ENCODE peak calls at places on chromosomes 11 and 22, in ten cellular contexts. T is Jurkat, Clone E6-1; O is cardiac fibroblast; S is lower lobe of right lung; B is heart right ventricle; I is MM.1S; G is aorta; N is BE2C; M is Caco-2; J is choroid plexus epithelial cell. L is an unnamed sample.

GRCh38 chr11:65204646-65205601 is 23.2 kb downstream of the CAPN1 start:
- DNase-seq in T (no peak), O (peak; percentile 50), M (no peak), G (no peak), I (no peak), J (peak; percentile 52), S (no peak), B (no peak), N (peak; percentile 63), L (peak; percentile 32)

GRCh38 chr11:62959077-62959980 is 25.4 kb downstream of the SLC22A6 start:
- DNase-seq in J (no peak), T (no peak), S (no peak), O (no peak), I (no peak), M (no peak), N (no peak), G (no peak), B (no peak), L (no peak)

GRCh38 chr11:128389461-128389976 is 197.8 kb downstream of the ETS1 start:
- DNase-seq in J (no peak), N (no peak), B (no peak), M (no peak), S (no peak), G (no peak), O (no peak), I (no peak), T (no peak), L (no peak)

GRCh38 chr11:59761985-59762384 is 6.8 kb downstream of the STX3 start:
- DNase-seq in B (no peak), J (no peak), M (no peak), G (no peak), O (no peak), T (no peak), I (no peak), N (no peak), S (no peak), L (no peak)

GRCh38 chr11:33667819-33668467 is 32.7 kb downstream of the C11orf91 start:
- DNase-seq in B (no peak), T (no peak), S (no peak), M (no peak), G (no peak), N (no peak), O (no peak), J (no peak), I (no peak), L (peak; percentile 86)

GRCh38 chr22:30452861-30453260 is 19.0 kb downstream of the SEC14L3 start:
- DNase-seq in N (no peak), B (no peak), G (no peak), T (no peak), M (no peak), J (no peak), I (no peak), O (no peak), S (no peak), L (no peak)

GRCh38 chr11:124285610-124286344 is 28.0 kb downstream of the OR8D1 start:
- DNase-seq in I (no peak), B (no peak), O (peak; percentile 75), J (peak; percentile 85), N (no peak), T (peak; percentile 10), G (no peak), S (no peak), M (no peak), L (peak; percentile 37)

GRCh38 chr11:16809901-16810668 is 71.6 kb downstream of the C11orf58 start:
- DNase-seq in G (peak; percentile 81), I (no peak), M (no peak), B (peak; percentile 79), O (peak; percentile 90), N (no peak), T (no peak), J (peak; percentile 42), S (no peak), L (peak; percentile 90)

GRCh38 chr11:7576671-7577225 is 62.9 kb downstream of the PPFIBP2 start:
- DNase-seq in O (peak; percentile 69), S (no peak), N (peak; percentile 18), G (no peak), M (no peak), T (no peak), B (peak; percentile 67), I (no peak), J (peak; percentile 39), L (no peak)

GRCh38 chr11:7575841-7576451 is 62.1 kb downstream of the PPFIBP2 start:
- DNase-seq in M (peak; percentile 79), J (no peak), O (peak; percentile 44), G (no peak), N (no peak), S (no peak), T (peak; percentile 84), B (no peak), I (peak; percentile 35), L (peak; percentile 61)

GRCh38 chr11:7577883-7578242 is 64.1 kb downstream of the PPFIBP2 start:
- DNase-seq in G (no peak), M (no peak), J (peak; percentile 73), T (peak; percentile 82), I (peak; percentile 76), S (no peak), N (peak; percentile 12), O (peak; percentile 78), B (no peak), L (peak; percentile 53)

GRCh38 chr11:7578276-7578955 is 64.6 kb downstream of the PPFIBP2 start:
- DNase-seq in T (no peak), S (no peak), I (no peak), N (no peak), M (no peak), G (no peak), J (no peak), O (no peak), B (no peak), L (no peak)

GRCh38 chr11:7577226-7577882 is 63.6 kb downstream of the PPFIBP2 start:
- DNase-seq in T (no peak), B (peak; percentile 63), I (no peak), M (no peak), N (peak; percentile 16), S (no peak), G (no peak), J (peak; percentile 37), O (peak; percentile 72), L (no peak)
- H3K4me3 ChIP-seq in T (peak overlapping the region; percentile 30), B (peak overlapping the region; percentile 32), I (peak overlapping the region; percentile 33), M (no peak overlapping the region), N (peak overlapping the region; percentile 56), S (peak overlapping the region; percentile 36), G (peak overlapping the region; percentile 49), J (peak overlapping the region; percentile 46), O (peak overlapping the region; percentile 29), L (no peak overlapping the region)

GRCh38 chr11:60838132-60838531 is 3.8 kb upstream of the CCDC86 start:
- DNase-seq in O (peak; percentile 43), S (no peak), I (peak; percentile 84), B (no peak), J (peak; percentile 40), G (no peak), N (no peak), T (no peak), M (no peak), L (no peak)

GRCh38 chr11:60834742-60835141 is 7.2 kb upstream of the CCDC86 start:
- DNase-seq in N (no peak), T (no peak), O (no peak), M (no peak), I (no peak), J (no peak), G (no peak), S (no peak), B (no peak), L (no peak)

GRCh38 chr11:60836866-60837510 is 4.9 kb upstream of the CCDC86 start:
- DNase-seq in M (no peak), S (no peak), T (no peak), N (no peak), I (no peak), O (no peak), G (no peak), J (no peak), B (no peak), L (no peak)

GRCh38 chr11:60831501-60832079 is 10.3 kb upstream of the CCDC86 start:
- DNase-seq in B (no peak), S (no peak), N (no peak), T (no peak), J (no peak), M (no peak), G (no peak), I (no peak), O (peak; percentile 53), L (peak; percentile 74)

DNA sequence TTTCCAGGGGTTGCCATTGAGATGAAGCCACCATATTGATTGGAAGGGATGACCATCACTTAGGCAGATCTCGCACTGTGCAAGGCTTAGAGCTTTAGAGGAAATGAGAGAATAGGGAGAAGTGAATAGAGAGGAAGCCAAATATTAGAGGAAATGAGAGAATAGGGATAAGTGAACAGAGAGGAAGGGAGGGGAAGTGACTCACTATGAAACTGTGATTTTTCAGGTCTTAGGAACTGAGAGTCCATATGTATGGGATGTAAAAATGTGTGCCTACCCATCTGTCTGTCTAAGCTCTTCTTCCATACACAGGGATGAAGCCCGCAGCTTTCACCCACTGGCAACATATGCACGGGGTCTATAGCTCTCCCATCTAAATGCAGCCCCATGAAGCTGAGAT is 6.4 kb upstream of the CCDC86 start:
- DNase-seq in M (no peak), N (no peak), O (no peak), J (no peak), I (no peak), S (no peak), G (no peak), T (no peak), B (no peak), L (peak; percentile 53)
- H3K4me3 ChIP-seq in M (no peak overlapping the region), N (no peak overlapping the region), O (no peak overlapping the region), J (no peak overlapping the region), I (no peak overlapping the region), S (no peak overlapping the region), G (no peak overlapping the region), T (no peak overlapping the region), B (no peak overlapping the region), L (no peak overlapping the region)

DNA sequence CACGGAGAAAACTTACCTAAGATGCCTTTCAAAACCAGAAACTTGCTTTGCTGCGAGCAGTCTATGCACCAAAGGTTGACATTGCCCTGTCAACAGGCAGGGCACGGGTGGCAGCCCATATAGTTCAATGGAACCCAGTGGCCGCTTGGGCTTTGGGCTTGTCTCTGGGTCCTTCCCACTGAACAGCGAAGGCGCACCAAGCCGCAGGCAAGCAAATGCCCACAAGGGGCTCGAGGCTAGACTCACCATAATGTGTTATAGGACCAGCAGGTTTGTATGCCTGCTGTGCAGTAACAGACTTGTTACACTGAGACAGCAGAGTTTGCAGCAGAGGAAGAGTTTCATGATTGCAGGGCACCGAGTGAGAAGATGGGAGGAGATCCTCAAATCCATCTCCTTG is 20.3 kb downstream of the CLDN5 start:
- DNase-seq in B (no peak), M (no peak), T (peak; percentile 17), G (no peak), N (no peak), S (no peak), O (no peak), I (no peak), J (no peak), L (no peak)
- H3K4me3 ChIP-seq in B (no peak overlapping the region), M (no peak overlapping the region), T (no peak overlapping the region), G (no peak overlapping the region), N (no peak overlapping the region), S (no peak overlapping the region), O (no peak overlapping the region), I (no peak overlapping the region), J (no peak overlapping the region), L (no peak overlapping the region)

GRCh38 chr11:35619030-35619753 is 932 bp downstream of the FJX1 start:
- DNase-seq in O (peak; percentile 45), J (peak; percentile 42), S (peak; percentile 50), T (no peak), B (no peak), N (peak; percentile 46), M (peak; percentile 57), I (peak; percentile 65), G (peak; percentile 79), L (peak; percentile 73)

GRCh38 chr11:35617687-35618496 is at the start of gene FJX1:
- DNase-seq in T (peak; percentile 18), N (peak; percentile 68), J (peak; percentile 82), M (peak; percentile 69), O (peak; percentile 89), B (peak; percentile 57), I (peak; percentile 69), S (peak; percentile 54), G (peak; percentile 83), L (peak; percentile 94)

GRCh38 chr11:35617316-35617686 is 959 bp upstream of the FJX1 start:
- DNase-seq in O (no peak), J (no peak), T (no peak), M (no peak), I (no peak), N (no peak), G (no peak), S (no peak), B (no peak), L (no peak)

GRCh38 chr11:35619754-35620640 is 1.7 kb downstream of the FJX1 start:
- DNase-seq in J (no peak), T (no peak), I (no peak), B (peak; percentile 34), M (peak; percentile 60), S (peak; percentile 46), N (peak; percentile 66), G (peak; percentile 77), O (no peak), L (peak; percentile 41)

DNA sequence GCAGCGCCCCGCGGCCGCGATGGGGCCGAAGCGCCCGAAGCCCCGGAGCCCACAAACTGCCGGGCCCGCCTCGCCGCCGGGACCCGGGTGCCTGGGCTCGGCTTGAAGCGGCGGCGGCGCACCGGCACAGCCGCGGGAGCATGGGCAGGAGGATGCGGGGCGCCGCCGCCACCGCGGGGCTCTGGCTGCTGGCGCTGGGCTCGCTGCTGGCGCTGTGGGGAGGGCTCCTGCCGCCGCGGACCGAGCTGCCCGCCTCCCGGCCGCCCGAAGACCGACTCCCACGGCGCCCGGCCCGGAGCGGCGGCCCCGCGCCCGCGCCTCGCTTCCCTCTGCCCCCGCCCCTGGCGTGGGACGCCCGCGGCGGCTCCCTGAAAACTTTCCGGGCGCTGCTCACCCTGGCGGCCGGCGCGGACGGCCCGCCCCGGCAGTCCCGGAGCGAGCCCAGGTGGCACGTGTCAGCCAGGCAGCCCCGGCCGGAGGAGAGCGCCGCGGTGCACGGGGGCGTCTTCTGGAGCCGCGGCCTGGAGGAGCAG is 303 bp downstream of the FJX1 start:
- DNase-seq in G (no peak), S (peak; percentile 49), I (peak; percentile 61), N (no peak), O (peak; percentile 52), J (peak; percentile 43), B (peak; percentile 12), M (peak; percentile 42), T (no peak), L (peak; percentile 62)
- H3K4me3 ChIP-seq in G (peak overlapping the region; percentile 59), S (peak overlapping the region; percentile 65), I (peak overlapping the region; percentile 73), N (peak overlapping the region; percentile 83), O (peak overlapping the region; percentile 71), J (peak overlapping the region; percentile 66), B (peak overlapping the region; percentile 56), M (peak overlapping the region; percentile 61), T (peak overlapping the region; percentile 27), L (peak overlapping the region; percentile 77)

L was measured in epithelial cell of esophagus.